ENCODE peak calls at places on chromosomes 3 and 15, in seven cellular contexts. One of them, this sample, is unnamed.
A peak's percentile ranks its signal among the peaks of the same experiment; 100 is the strongest.

GRCh38 chr3:190003730-190004129 is 117.0 kb downstream of the P3H2 start:
- DNase-seq in aorta: no peak
- DNase-seq in hepatocyte: no peak
- DNase-seq in body of pancreas: no peak
- DNase-seq in psoas muscle: no peak
- DNase-seq in A549: peak; percentile 71
- DNase-seq in SJSA1: peak; percentile 94
- DNase-seq in this sample: no peak

GRCh38 chr15:60616628-60617027 is 137.7 kb upstream of the ICE2 start:
- DNase-seq in hepatocyte: no peak
- DNase-seq in SJSA1: no peak
- DNase-seq in psoas muscle: no peak
- DNase-seq in aorta: no peak
- DNase-seq in body of pancreas: no peak
- DNase-seq in A549: no peak
- DNase-seq in this sample: no peak

GRCh38 chr3:111331306-111331705 is 210.7 kb upstream of the CD96 start:
- DNase-seq in hepatocyte: no peak
- DNase-seq in psoas muscle: no peak
- DNase-seq in SJSA1: no peak
- DNase-seq in aorta: no peak
- DNase-seq in body of pancreas: no peak
- DNase-seq in A549: no peak
- DNase-seq in this sample: no peak

GRCh38 chr3:144221771-144222170 is 250.1 kb downstream of the DIPK2A start:
- DNase-seq in SJSA1: no peak
- DNase-seq in aorta: no peak
- DNase-seq in A549: no peak
- DNase-seq in psoas muscle: no peak
- DNase-seq in body of pancreas: no peak
- DNase-seq in hepatocyte: no peak
- DNase-seq in this sample: no peak

GRCh38 chr3:61877359-61877770 is 316.0 kb downstream of the PTPRG start:
- DNase-seq in A549: peak; percentile 3
- DNase-seq in aorta: no peak
- DNase-seq in body of pancreas: no peak
- DNase-seq in hepatocyte: peak; percentile 29
- DNase-seq in psoas muscle: no peak
- DNase-seq in SJSA1: no peak
- DNase-seq in this sample: no peak

GRCh38 chr3:143421556-143421955 is 302.0 kb downstream of the CHST2 start:
- DNase-seq in body of pancreas: no peak
- DNase-seq in A549: no peak
- DNase-seq in aorta: no peak
- DNase-seq in psoas muscle: no peak
- DNase-seq in hepatocyte: no peak
- DNase-seq in SJSA1: peak; percentile 83
- DNase-seq in this sample: no peak

GRCh38 chr3:71628571-71628970 is 45.0 kb upstream of the FOXP1 start:
- DNase-seq in aorta: no peak
- DNase-seq in psoas muscle: no peak
- DNase-seq in body of pancreas: no peak
- DNase-seq in A549: no peak
- DNase-seq in hepatocyte: no peak
- DNase-seq in SJSA1: no peak
- DNase-seq in this sample: no peak

GRCh38 chr3:197354195-197355059 is 56.0 kb upstream of the DLG1 start:
- DNase-seq in body of pancreas: no peak
- DNase-seq in A549: no peak
- DNase-seq in hepatocyte: peak; percentile 68
- DNase-seq in aorta: peak; percentile 62
- DNase-seq in SJSA1: peak; percentile 50
- DNase-seq in psoas muscle: peak; percentile 69
- DNase-seq in this sample: peak; percentile 21

GRCh38 chr15:51098331-51098619 is 3.6 kb upstream of the TNFAIP8L3 start:
- DNase-seq in A549: no peak
- DNase-seq in aorta: no peak
- DNase-seq in psoas muscle: no peak
- DNase-seq in body of pancreas: no peak
- DNase-seq in hepatocyte: no peak
- DNase-seq in SJSA1: no peak
- DNase-seq in this sample: no peak

GRCh38 chr3:155791190-155791589 is 14.9 kb downstream of the C3orf33 start:
- DNase-seq in SJSA1: no peak
- DNase-seq in psoas muscle: no peak
- DNase-seq in aorta: no peak
- DNase-seq in body of pancreas: no peak
- DNase-seq in hepatocyte: no peak
- DNase-seq in A549: no peak
- DNase-seq in this sample: no peak

GRCh38 chr15:75455982-75456531 is 4.6 kb upstream of the SIN3A start:
- DNase-seq in SJSA1: peak; percentile 70
- DNase-seq in psoas muscle: no peak
- DNase-seq in aorta: peak; percentile 69
- DNase-seq in body of pancreas: no peak
- DNase-seq in A549: peak; percentile 72
- DNase-seq in hepatocyte: peak; percentile 63
- DNase-seq in this sample: no peak

GRCh38 chr3:11718582-11719405 is 75.1 kb upstream of the VGLL4 start:
- DNase-seq in SJSA1: peak; percentile 64
- DNase-seq in psoas muscle: peak; percentile 35
- DNase-seq in body of pancreas: peak; percentile 59
- DNase-seq in aorta: peak; percentile 74
- DNase-seq in A549: peak; percentile 66
- DNase-seq in hepatocyte: peak; percentile 67
- DNase-seq in this sample: peak; percentile 61

GRCh38 chr15:36877796-36878744 is 222.3 kb downstream of the MEIS2 start:
- DNase-seq in aorta: peak; percentile 45
- DNase-seq in SJSA1: no peak
- DNase-seq in psoas muscle: no peak
- DNase-seq in A549: no peak
- DNase-seq in body of pancreas: no peak
- DNase-seq in hepatocyte: no peak
- DNase-seq in this sample: no peak

GRCh38 chr3:71893120-71893519 is 108.2 kb upstream of the PROK2 start:
- DNase-seq in aorta: no peak
- DNase-seq in body of pancreas: no peak
- DNase-seq in psoas muscle: no peak
- DNase-seq in SJSA1: no peak
- DNase-seq in hepatocyte: no peak
- DNase-seq in A549: no peak
- DNase-seq in this sample: no peak

DNA sequence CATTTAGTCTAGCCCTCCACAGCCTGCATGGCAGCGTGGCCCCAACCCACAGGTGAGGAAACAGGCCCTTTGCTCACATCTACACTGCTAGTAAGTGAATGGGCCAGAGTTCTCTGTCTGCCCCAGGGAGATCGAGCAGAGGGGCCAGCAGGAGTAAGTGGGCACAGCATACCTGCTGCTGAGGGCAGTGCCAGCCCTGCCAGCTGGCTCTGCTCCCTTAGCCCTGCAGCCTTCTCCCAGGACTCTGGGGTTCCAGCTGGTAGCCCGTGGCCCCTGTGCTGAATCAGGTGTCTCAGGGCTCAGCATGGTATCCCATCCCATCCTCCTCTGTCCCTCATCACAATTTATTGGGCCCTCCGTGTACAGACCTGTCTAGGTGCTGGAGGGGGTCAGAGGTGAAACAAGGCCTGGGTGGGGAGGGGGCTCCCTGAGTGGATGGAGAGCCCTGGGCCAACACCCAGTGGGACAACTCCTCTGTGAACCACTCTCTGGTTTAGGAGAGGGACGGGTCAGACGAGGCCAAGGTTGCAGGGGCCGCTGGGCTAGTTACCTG is 101.8 kb downstream of the DNAJB8 start:
- DNase-seq in aorta: no peak
- DNase-seq in psoas muscle: no peak
- DNase-seq in A549: no peak
- DNase-seq in body of pancreas: no peak
- DNase-seq in SJSA1: no peak
- DNase-seq in hepatocyte: no peak
- DNase-seq in this sample: no peak
- H3K4me1 ChIP-seq in aorta: no peaks in the 10 kb centered on the region
- H3K4me1 ChIP-seq in psoas muscle: peaks cover 45% of the 10 kb centered on the region
- H3K4me1 ChIP-seq in A549: peaks cover 15% of the 10 kb centered on the region
- H3K4me1 ChIP-seq in body of pancreas: peaks cover 28% of the 10 kb centered on the region
- H3K4me1 ChIP-seq in SJSA1: peaks cover 22% of the 10 kb centered on the region
- H3K4me1 ChIP-seq in hepatocyte: peaks cover 11% of the 10 kb centered on the region
- H3K4me1 ChIP-seq in this sample: peaks cover 21% of the 10 kb centered on the region

DNA sequence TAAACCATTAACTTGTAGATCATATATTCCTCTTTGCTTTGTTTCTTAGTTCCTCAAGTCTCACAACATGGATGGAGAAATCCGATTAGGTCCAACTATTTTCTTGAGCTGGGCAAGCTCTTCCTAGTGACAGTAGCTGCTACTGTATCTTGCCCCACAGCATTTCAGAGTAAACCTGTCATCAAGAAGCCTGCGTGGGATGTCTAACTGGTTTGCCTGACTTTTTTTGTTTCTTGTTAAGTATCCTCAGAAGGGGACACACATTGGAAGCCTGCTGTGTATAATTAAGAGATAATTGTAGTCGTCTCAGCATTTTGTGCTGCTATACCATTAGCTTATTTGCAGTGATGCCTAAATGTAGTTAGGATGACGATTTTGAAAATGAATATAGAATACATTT is 29.3 kb upstream of the STT3B start:
- DNase-seq in A549: no peak
- DNase-seq in body of pancreas: no peak
- DNase-seq in hepatocyte: no peak
- DNase-seq in psoas muscle: no peak
- DNase-seq in SJSA1: no peak
- DNase-seq in aorta: no peak
- DNase-seq in this sample: no peak
- H3K4me1 ChIP-seq in A549: no peaks in the 10 kb centered on the region
- H3K4me1 ChIP-seq in body of pancreas: no peaks in the 10 kb centered on the region
- H3K4me1 ChIP-seq in hepatocyte: no peaks in the 10 kb centered on the region
- H3K4me1 ChIP-seq in psoas muscle: no peaks in the 10 kb centered on the region
- H3K4me1 ChIP-seq in SJSA1: no peaks in the 10 kb centered on the region
- H3K4me1 ChIP-seq in aorta: no peaks in the 10 kb centered on the region
- H3K4me1 ChIP-seq in this sample: no peaks in the 10 kb centered on the region

DNA sequence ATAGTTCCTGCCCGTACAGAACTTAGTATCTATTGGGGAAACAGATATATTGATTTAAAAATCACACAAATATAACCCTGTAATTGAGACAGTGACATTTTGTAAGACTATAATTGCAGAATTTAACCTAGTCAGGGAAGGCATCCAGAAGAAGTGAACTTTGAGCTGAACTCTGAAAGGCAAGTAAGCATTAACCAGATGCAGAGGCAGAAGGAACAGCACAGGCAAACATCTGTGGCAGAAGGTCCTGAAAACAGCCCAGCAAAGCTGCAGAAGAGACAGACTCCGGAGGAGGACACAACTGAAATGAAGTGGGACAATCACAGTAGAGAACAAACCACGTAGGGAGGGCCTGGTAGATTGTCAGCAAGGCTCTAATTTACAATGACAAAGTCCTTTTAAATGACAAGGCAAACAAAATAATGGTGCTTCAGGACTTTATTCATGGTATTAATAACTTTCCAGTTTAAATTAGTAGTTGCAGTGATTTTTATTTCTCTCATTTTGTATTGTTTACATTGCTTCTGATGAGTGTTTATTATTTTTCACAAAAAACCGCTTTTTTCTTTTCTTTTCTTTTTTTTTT is 14.5 kb downstream of the BCL2A1 start:
- DNase-seq in hepatocyte: no peak
- DNase-seq in SJSA1: no peak
- DNase-seq in body of pancreas: no peak
- DNase-seq in A549: no peak
- DNase-seq in psoas muscle: no peak
- DNase-seq in aorta: no peak
- DNase-seq in this sample: no peak
- H3K4me1 ChIP-seq in hepatocyte: no peaks in the 10 kb centered on the region
- H3K4me1 ChIP-seq in SJSA1: no peaks in the 10 kb centered on the region
- H3K4me1 ChIP-seq in body of pancreas: peaks cover 6% of the 10 kb centered on the region
- H3K4me1 ChIP-seq in A549: peaks cover 44% of the 10 kb centered on the region
- H3K4me1 ChIP-seq in psoas muscle: no peaks in the 10 kb centered on the region
- H3K4me1 ChIP-seq in aorta: no peaks in the 10 kb centered on the region
- H3K4me1 ChIP-seq in this sample: no peaks in the 10 kb centered on the region

GRCh38 chr3:15306979-15307359 is 25.4 kb downstream of the SH3BP5 start:
- DNase-seq in psoas muscle: no peak
- DNase-seq in SJSA1: no peak
- DNase-seq in hepatocyte: no peak
- DNase-seq in aorta: no peak
- DNase-seq in A549: no peak
- DNase-seq in body of pancreas: no peak
- DNase-seq in this sample: no peak

GRCh38 chr3:15305366-15305844 is 27.0 kb downstream of the SH3BP5 start:
- DNase-seq in psoas muscle: no peak
- DNase-seq in body of pancreas: no peak
- DNase-seq in A549: peak; percentile 73
- DNase-seq in SJSA1: no peak
- DNase-seq in hepatocyte: peak; percentile 70
- DNase-seq in aorta: no peak
- DNase-seq in this sample: no peak

GRCh38 chr3:15303728-15304127 is 28.7 kb downstream of the SH3BP5 start:
- DNase-seq in A549: no peak
- DNase-seq in SJSA1: no peak
- DNase-seq in hepatocyte: no peak
- DNase-seq in aorta: no peak
- DNase-seq in body of pancreas: no peak
- DNase-seq in psoas muscle: no peak
- DNase-seq in this sample: no peak

GRCh38 chr3:15309662-15310335 is 22.6 kb downstream of the SH3BP5 start:
- DNase-seq in psoas muscle: no peak
- DNase-seq in aorta: no peak
- DNase-seq in A549: no peak
- DNase-seq in SJSA1: peak; percentile 67
- DNase-seq in body of pancreas: no peak
- DNase-seq in hepatocyte: no peak
- DNase-seq in this sample: no peak

DNA sequence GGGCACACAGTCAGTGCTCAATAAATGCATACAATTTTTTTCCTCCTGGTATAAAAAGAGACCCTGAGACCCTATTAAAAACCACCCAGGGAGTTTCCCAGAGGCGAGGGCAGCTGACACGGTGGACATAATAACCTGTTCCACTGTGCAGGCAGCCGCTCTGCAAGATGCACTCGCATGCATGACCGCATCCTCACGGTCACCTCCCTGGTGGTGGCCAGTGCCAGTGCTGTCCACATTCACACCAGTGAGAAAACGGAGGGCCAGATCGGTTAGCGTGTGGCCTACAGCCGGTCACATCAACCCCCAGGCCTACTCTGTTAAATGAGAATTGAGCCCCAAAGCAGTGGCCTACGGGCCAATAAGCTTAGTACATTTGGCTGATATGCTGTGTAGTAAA is 24.8 kb downstream of the SH3BP5 start:
- DNase-seq in A549: no peak
- DNase-seq in aorta: no peak
- DNase-seq in SJSA1: no peak
- DNase-seq in psoas muscle: no peak
- DNase-seq in body of pancreas: no peak
- DNase-seq in hepatocyte: no peak
- DNase-seq in this sample: no peak
- H3K4me1 ChIP-seq in A549: peaks cover 30% of the 10 kb centered on the region
- H3K4me1 ChIP-seq in aorta: no peaks in the 10 kb centered on the region
- H3K4me1 ChIP-seq in SJSA1: peaks cover 40% of the 10 kb centered on the region
- H3K4me1 ChIP-seq in psoas muscle: no peaks in the 10 kb centered on the region
- H3K4me1 ChIP-seq in body of pancreas: peaks cover 13% of the 10 kb centered on the region
- H3K4me1 ChIP-seq in hepatocyte: peaks cover 43% of the 10 kb centered on the region
- H3K4me1 ChIP-seq in this sample: no peaks in the 10 kb centered on the region